ENCODE peak calls at places on chromosomes 5 and 9, in six cellular contexts. Z is osteoblast, L is cardiac fibroblast, F is AG04450, N is A673, P is tibial nerve. J is an unnamed sample.

GRCh38 chr9:95073042-95073607 is 244.4 kb downstream of the FANCC start:
- DNase-seq in Z (peak), L (no peak), F (no peak), N (no peak), P (no peak), J (peak)

GRCh38 chr9:133839822-133840329 is 101.7 kb upstream of the SARDH start:
- DNase-seq in Z (peak), L (peak), F (no peak), N (no peak), P (no peak), J (peak)

GRCh38 chr9:119588874-119589560 is 219.8 kb upstream of the BRINP1 start:
- DNase-seq in Z (no peak), L (no peak), F (no peak), N (no peak), P (no peak), J (no peak)

GRCh38 chr5:124783794-124784193 is 37.4 kb upstream of the ZNF608 start:
- DNase-seq in Z (no peak), L (peak), F (no peak), N (no peak), P (no peak), J (no peak)

GRCh38 chr9:127004946-127005769 is 90.6 kb downstream of the RALGPS1 start:
- DNase-seq in Z (peak), L (peak), F (no peak), N (no peak), P (no peak), J (no peak)

GRCh38 chr5:71788794-71789193 is 69.7 kb downstream of the CARTPT start:
- DNase-seq in Z (no peak), L (no peak), F (no peak), N (no peak), P (no peak), J (no peak)

GRCh38 chr9:110714314-110714713 is 45.7 kb downstream of the MUSK start:
- DNase-seq in Z (no peak), L (no peak), F (no peak), N (no peak), P (no peak), J (no peak)

GRCh38 chr5:177426566-177427210 is at the start of gene GRK6:
- DNase-seq in Z (peak), L (no peak), F (no peak), N (peak), P (no peak), J (peak)

GRCh38 chr9:91557352-91557751 is 133.7 kb upstream of the NFIL3 start:
- DNase-seq in Z (no peak), L (no peak), F (no peak), N (no peak), P (no peak), J (no peak)

GRCh38 chr9:109063765-109064164 is 50.5 kb upstream of the CTNNAL1 start:
- DNase-seq in Z (peak), L (peak), F (no peak), N (peak), P (no peak), J (no peak)

GRCh38 chr5:36900279-36900678 is 23.7 kb downstream of the NIPBL start:
- DNase-seq in Z (peak), L (no peak), F (no peak), N (no peak), P (no peak), J (no peak)

GRCh38 chr9:38079410-38080105 is 10.5 kb upstream of the SHB start:
- DNase-seq in Z (no peak), L (peak), F (no peak), N (peak), P (no peak), J (no peak)

GRCh38 chr9:126724226-126724625 is 80.6 kb upstream of the ZBTB43 start:
- DNase-seq in Z (no peak), L (no peak), F (no peak), N (peak), P (no peak), J (no peak)

GRCh38 chr5:26323794-26324193 is 714.6 kb downstream of the CDH9 start:
- DNase-seq in Z (no peak), L (no peak), F (no peak), N (no peak), P (no peak), J (no peak)

GRCh38 chr5:138664276-138664943 is 88.8 kb upstream of the CTNNA1 start:
- DNase-seq in Z (no peak), L (peak), F (no peak), N (no peak), P (no peak), J (no peak)

GRCh38 chr5:68505917-68506860 is 290.6 kb downstream of the PIK3R1 start:
- DNase-seq in Z (no peak), L (peak), F (no peak), N (peak), P (no peak), J (no peak)

GRCh38 chr9:124239249-124240073 is 18.3 kb upstream of the NEK6 start:
- DNase-seq in Z (no peak), L (no peak), F (no peak), N (no peak), P (no peak), J (no peak)

GRCh38 chr5:103060414-103060954 is 59.5 kb downstream of the GIN1 start:
- DNase-seq in Z (no peak), L (no peak), F (no peak), N (no peak), P (no peak), J (no peak)

GRCh38 chr5:43192558-43193170 is 639 bp downstream of the NIM1K start:
- DNase-seq in Z (peak), L (peak), F (no peak), N (peak), P (no peak), J (peak)

GRCh38 chr5:154758501-154758900 is 3.3 kb downstream of the LARP1 start:
- DNase-seq in Z (no peak), L (no peak), F (no peak), N (no peak), P (no peak), J (no peak)

GRCh38 chr9:134534661-134535080 is 106.9 kb upstream of the COL5A1 start:
- DNase-seq in Z (peak), L (no peak), F (no peak), N (no peak), P (no peak), J (no peak)

GRCh38 chr9:84937086-84937670 is 267.6 kb downstream of the NTRK2 start:
- DNase-seq in Z (no peak), L (no peak), F (no peak), N (no peak), P (no peak), J (peak)

GRCh38 chr5:61052870-61053269 is 107.9 kb downstream of the NDUFAF2 start:
- DNase-seq in Z (peak), L (peak), F (peak), N (peak), P (no peak), J (no peak)

GRCh38 chr9:93148721-93149120 is 14.7 kb upstream of the NINJ1 start:
- DNase-seq in Z (peak), L (no peak), F (no peak), N (no peak), P (no peak), J (no peak)

GRCh38 chr9:130770679-130771442 is 64.2 kb upstream of the ABL1 start:
- DNase-seq in Z (no peak), L (peak), F (peak), N (peak), P (no peak), J (peak)

GRCh38 chr5:167050568-167051214 is 1240.8 kb upstream of the WWC1 start:
- DNase-seq in Z (no peak), L (peak), F (no peak), N (no peak), P (no peak), J (peak)

GRCh38 chr5:158976035-158976434 is 123.7 kb downstream of the EBF1 start:
- DNase-seq in Z (no peak), L (peak), F (peak), N (peak), P (no peak), J (no peak)

GRCh38 chr5:55603947-55604346 is 69.2 kb upstream of the PLPP1 start:
- DNase-seq in Z (no peak), L (peak), F (no peak), N (peak), P (no peak), J (no peak)

GRCh38 chr5:55600536-55601208 is 65.9 kb upstream of the PLPP1 start:
- DNase-seq in Z (peak), L (peak), F (no peak), N (no peak), P (no peak), J (no peak)

GRCh38 chr5:55608595-55608994 is 73.8 kb upstream of the PLPP1 start:
- DNase-seq in Z (peak), L (no peak), F (no peak), N (no peak), P (no peak), J (no peak)

GRCh38 chr5:55601209-55601618 is 66.5 kb upstream of the PLPP1 start:
- DNase-seq in Z (no peak), L (peak), F (no peak), N (peak), P (peak), J (no peak)

DNA sequence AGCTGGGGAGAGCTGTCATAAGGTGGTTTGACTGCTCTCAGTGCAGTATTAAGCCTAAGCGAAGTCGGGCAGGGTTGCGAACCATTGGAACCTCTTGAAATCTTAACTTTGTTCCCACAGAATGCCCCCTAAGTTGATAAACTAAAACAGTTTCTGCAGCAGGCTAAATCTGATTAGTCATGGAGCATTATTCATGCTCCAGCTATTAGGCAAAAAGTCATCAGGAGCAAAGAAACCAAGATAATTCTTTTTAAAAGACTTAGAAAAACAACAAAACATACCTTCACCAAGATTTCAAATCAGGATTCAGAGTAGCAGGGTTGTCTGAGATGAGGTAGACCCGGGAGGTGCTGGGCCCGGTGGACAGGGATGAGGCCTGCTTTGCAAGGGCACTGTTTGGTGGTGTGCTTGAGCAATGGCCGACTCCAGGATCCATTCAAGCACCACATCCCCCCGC is 69.9 kb upstream of the PLPP1 start:
- DNase-seq in Z (peak), L (peak), F (no peak), N (peak), P (no peak), J (no peak)
- H3K4me3 ChIP-seq in Z (no peak), L (no peak), F (no peak), N (no peak), P (no peak), J (no peak)

GRCh38 chr5:322281-322941 is 897 bp downstream of the AHRR start:
- DNase-seq in Z (peak), L (peak), F (no peak), N (no peak), P (no peak), J (peak)
- H3K4me3 ChIP-seq in Z (peak), L (peak), F (peak), N (peak), P (peak), J (peak)

DNA sequence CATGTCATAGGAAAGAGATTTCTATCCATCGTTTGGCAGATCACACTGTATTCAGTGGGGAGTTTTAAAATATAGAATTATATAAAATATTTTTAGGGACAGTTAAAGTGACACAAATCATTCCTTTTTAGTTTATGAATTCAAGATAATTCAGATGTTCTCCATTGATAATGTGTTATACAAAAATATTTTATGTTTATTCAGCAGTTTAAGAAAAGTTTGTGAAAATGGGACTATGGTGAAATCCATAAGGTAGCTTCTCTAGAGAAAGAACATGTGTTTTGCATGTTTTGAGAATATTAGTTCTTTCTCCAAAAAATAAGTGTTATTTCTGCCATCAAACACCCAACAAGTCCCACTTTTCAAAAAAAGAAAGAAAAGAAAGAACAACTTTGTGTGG is 122.9 kb downstream of the EMB start:
- DNase-seq in Z (no peak), L (no peak), F (no peak), N (no peak), P (no peak), J (no peak)
- H3K4me3 ChIP-seq in Z (no peak), L (no peak), F (no peak), N (no peak), P (no peak), J (no peak)

DNA sequence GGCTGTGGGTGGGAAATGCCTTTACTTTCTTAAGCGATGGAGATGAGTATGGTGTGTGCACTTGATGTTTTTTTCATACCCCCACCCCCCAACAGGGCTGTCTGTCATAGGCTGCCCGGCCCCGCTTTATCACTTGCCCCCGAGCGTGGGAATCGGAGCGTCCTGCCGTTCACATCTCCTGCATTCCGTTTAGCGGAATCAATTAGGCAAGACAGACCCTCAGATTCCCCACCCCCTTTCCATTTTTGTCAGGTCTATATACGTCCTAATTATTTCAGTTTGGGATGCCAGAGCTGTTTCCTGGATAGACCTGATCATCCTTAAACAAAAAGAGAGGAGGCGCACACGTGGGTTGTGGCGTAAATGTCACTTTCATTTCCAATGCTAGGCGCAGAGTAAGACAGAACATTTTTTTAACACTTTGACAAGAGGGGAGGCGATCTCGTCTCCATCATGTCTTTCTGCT is 217.2 kb downstream of the MEF2C start:
- DNase-seq in Z (no peak), L (no peak), F (no peak), N (no peak), P (no peak), J (no peak)
- H3K4me3 ChIP-seq in Z (no peak), L (no peak), F (no peak), N (peak), P (peak), J (no peak)

GRCh38 chr5:39205550-39205949 is 13.8 kb downstream of the FYB1 start:
- DNase-seq in Z (no peak), L (no peak), F (no peak), N (no peak), P (no peak), J (no peak)

GRCh38 chr5:39207628-39208027 is 11.7 kb downstream of the FYB1 start:
- DNase-seq in Z (no peak), L (no peak), F (no peak), N (no peak), P (no peak), J (no peak)

GRCh38 chr5:39206630-39207319 is 12.6 kb downstream of the FYB1 start:
- DNase-seq in Z (no peak), L (no peak), F (no peak), N (no peak), P (no peak), J (no peak)

GRCh38 chr5:39209924-39210323 is 9.4 kb downstream of the FYB1 start:
- DNase-seq in Z (no peak), L (no peak), F (no peak), N (no peak), P (no peak), J (no peak)

GRCh38 chr5:39208471-39208870 is 10.9 kb downstream of the FYB1 start:
- DNase-seq in Z (no peak), L (no peak), F (no peak), N (no peak), P (no peak), J (no peak)
- H3K4me3 ChIP-seq in Z (no peak), L (no peak), F (no peak), N (no peak), P (no peak), J (no peak)

DNA sequence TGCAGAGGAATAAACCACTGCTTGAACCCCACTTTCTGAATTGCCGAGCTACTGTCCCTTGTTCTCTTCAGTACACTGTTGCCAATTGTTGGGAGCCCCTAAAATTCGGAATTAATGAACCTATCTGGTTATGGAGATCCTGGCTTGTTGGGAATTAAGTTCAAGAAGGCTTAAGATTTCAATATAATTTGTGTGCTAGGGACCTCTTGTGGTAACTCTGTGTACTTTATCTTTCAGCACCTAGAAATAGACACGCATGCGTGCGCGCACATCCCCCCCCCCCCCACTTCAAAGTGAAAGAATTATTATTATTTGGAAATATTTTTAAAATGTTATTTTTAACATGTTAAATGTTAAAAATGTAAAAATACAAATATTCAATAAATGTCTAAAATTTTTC is 53.3 kb upstream of the FAM169A start:
- DNase-seq in Z (peak), L (peak), F (peak), N (peak), P (no peak), J (peak)
- H3K4me3 ChIP-seq in Z (no peak), L (no peak), F (no peak), N (no peak), P (no peak), J (no peak)

GRCh38 chr9:137918331-137919094 is 40.9 kb downstream of the CACNA1B start:
- DNase-seq in Z (no peak), L (no peak), F (no peak), N (no peak), P (no peak), J (no peak)

GRCh38 chr9:137917116-137917515 is 39.5 kb downstream of the CACNA1B start:
- DNase-seq in Z (no peak), L (no peak), F (no peak), N (no peak), P (no peak), J (no peak)

GRCh38 chr9:137916540-137916939 is 39.0 kb downstream of the CACNA1B start:
- DNase-seq in Z (no peak), L (no peak), F (no peak), N (no peak), P (no peak), J (no peak)

GRCh38 chr9:137919095-137919465 is 41.5 kb downstream of the CACNA1B start:
- DNase-seq in Z (no peak), L (no peak), F (no peak), N (no peak), P (no peak), J (no peak)

DNA sequence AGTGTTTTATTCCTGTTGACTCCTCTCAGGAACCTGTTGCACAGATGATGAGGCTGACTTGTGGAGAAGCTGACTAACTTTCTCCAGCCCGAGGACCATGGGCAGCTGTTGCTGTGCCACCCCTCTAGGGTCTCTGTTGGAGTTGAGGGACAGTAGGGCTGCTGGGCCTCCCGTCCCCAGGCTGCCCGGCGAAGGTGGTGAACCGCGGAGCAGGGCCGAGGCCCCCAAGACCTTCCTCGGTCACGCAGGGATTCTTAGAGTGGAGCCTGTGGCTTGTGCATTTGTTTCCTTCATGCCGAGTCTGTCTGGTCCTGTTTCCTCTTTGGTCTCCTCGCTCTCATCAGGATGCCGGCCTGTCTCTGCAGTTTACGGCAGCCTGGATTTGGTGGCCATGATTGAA is 40.2 kb downstream of the CACNA1B start:
- DNase-seq in Z (no peak), L (no peak), F (no peak), N (no peak), P (no peak), J (no peak)
- H3K4me3 ChIP-seq in Z (no peak), L (no peak), F (no peak), N (no peak), P (no peak), J (no peak)